ENCODE peak calls at places on chromosomes 3 and 15, in ten cellular contexts. A is CD4-positive, alpha-beta T cell; V is H9; Q is nephron progenitor cell; E is EH; H is NCI-H82; R is spleen; G is HFFc6; O is Panc1; B is iPS-NIHi11. T is an unnamed sample.

GRCh38 chr15:100265641-100266035 is 76.1 kb downstream of the ADAMTS17 start:
- DNase-seq in A (no peak), V (no peak), Q (no peak), E (no peak), H (no peak), R (no peak), G (no peak), O (no peak), B (no peak), T (no peak)

GRCh38 chr15:57012557-57012956 is 94.1 kb downstream of the TCF12 start:
- DNase-seq in A (no peak), V (no peak), Q (no peak), E (no peak), H (no peak), R (no peak), G (no peak), O (no peak), B (no peak), T (no peak)

GRCh38 chr3:14425574-14426304 is 23.3 kb downstream of the SLC6A6 start:
- DNase-seq in A (no peak), V (no peak), Q (no peak), E (peak), H (peak), R (peak), G (no peak), O (no peak), B (no peak), T (peak)

GRCh38 chr15:41507820-41508290 is 5.8 kb downstream of the LTK start:
- DNase-seq in A (no peak), V (no peak), Q (no peak), E (no peak), H (no peak), R (no peak), G (no peak), O (no peak), B (peak), T (no peak)

GRCh38 chr3:45124379-45124778 is 21.8 kb downstream of the CDCP1 start:
- DNase-seq in A (no peak), V (no peak), Q (no peak), E (peak), H (no peak), R (no peak), G (peak), O (peak), B (no peak), T (no peak)

GRCh38 chr3:67311440-67311839 is 313.3 kb downstream of the KBTBD8 start:
- DNase-seq in A (no peak), V (no peak), Q (no peak), E (no peak), H (no peak), R (no peak), G (no peak), O (no peak), B (no peak), T (no peak)

GRCh38 chr15:81511160-81511559 is 137.1 kb upstream of the TMC3 start:
- DNase-seq in A (no peak), V (no peak), Q (no peak), E (peak), H (no peak), R (no peak), G (no peak), O (no peak), B (no peak), T (no peak)

GRCh38 chr3:85572426-85572825 is 613.6 kb downstream of the CADM2 start:
- DNase-seq in A (no peak), V (no peak), Q (no peak), E (no peak), H (no peak), R (no peak), G (no peak), O (no peak), B (no peak), T (no peak)

GRCh38 chr15:62972814-62973213 is 69.7 kb upstream of the TPM1 start:
- DNase-seq in A (no peak), V (no peak), Q (no peak), E (peak), H (no peak), R (no peak), G (peak), O (peak), B (no peak), T (no peak)